ENCODE peak calls at places on chromosome 2, in ten cellular contexts. Q is heart right ventricle, L is neural progenitor cell, K is pancreas, W is body of pancreas, Z is AG04450, J is WTC11, R is endothelial cell, A is WERI-Rb-1, I is uterus. N is an unnamed sample.

GRCh38 chr2:39517102-39517436 is 80.0 kb upstream of the MAP4K3 start:
- DNase-seq in Q (no peak), L (no peak), K (no peak), W (no peak), Z (no peak), J (no peak), R (no peak), A (no peak), I (no peak), N (no peak)

GRCh38 chr2:139031722-139032121 is 251.5 kb upstream of the NXPH2 start:
- DNase-seq in Q (no peak), L (peak; percentile 19), K (no peak), W (no peak), Z (no peak), J (peak; percentile 32), R (peak; percentile 25), A (peak; percentile 55), I (no peak), N (peak; percentile 20)

GRCh38 chr2:5125017-5125730 is 567.0 kb upstream of the SOX11 start:
- DNase-seq in Q (no peak), L (peak; percentile 76), K (no peak), W (no peak), Z (no peak), J (no peak), R (no peak), A (no peak), I (no peak), N (no peak)

GRCh38 chr2:201194097-201194496 is 11.2 kb downstream of the CASP10 start:
- DNase-seq in Q (no peak), L (no peak), K (no peak), W (no peak), Z (no peak), J (no peak), R (no peak), A (no peak), I (no peak), N (no peak)

GRCh38 chr2:126513033-126513432 is 142.9 kb upstream of the GYPC start:
- DNase-seq in Q (no peak), L (no peak), K (no peak), W (no peak), Z (no peak), J (no peak), R (no peak), A (no peak), I (no peak), N (no peak)

GRCh38 chr2:190637903-190638618 is 10.8 kb upstream of the NAB1 start:
- DNase-seq in Q (peak; percentile 54), L (no peak), K (no peak), W (no peak), Z (no peak), J (no peak), R (no peak), A (no peak), I (peak; percentile 21), N (no peak)

GRCh38 chr2:41504532-41504931 is 543.3 kb upstream of the PKDCC start:
- DNase-seq in Q (no peak), L (no peak), K (no peak), W (no peak), Z (no peak), J (no peak), R (no peak), A (no peak), I (no peak), N (no peak)

GRCh38 chr2:121634354-121635307 is 14.6 kb downstream of the CLASP1 start:
- DNase-seq in Q (no peak), L (no peak), K (no peak), W (no peak), Z (no peak), J (no peak), R (no peak), A (no peak), I (no peak), N (no peak)

GRCh38 chr2:200615247-200615646 is 29.4 kb downstream of the AOX1 start:
- DNase-seq in Q (no peak), L (no peak), K (no peak), W (no peak), Z (peak; percentile 16), J (no peak), R (no peak), A (no peak), I (no peak), N (no peak)

DNA sequence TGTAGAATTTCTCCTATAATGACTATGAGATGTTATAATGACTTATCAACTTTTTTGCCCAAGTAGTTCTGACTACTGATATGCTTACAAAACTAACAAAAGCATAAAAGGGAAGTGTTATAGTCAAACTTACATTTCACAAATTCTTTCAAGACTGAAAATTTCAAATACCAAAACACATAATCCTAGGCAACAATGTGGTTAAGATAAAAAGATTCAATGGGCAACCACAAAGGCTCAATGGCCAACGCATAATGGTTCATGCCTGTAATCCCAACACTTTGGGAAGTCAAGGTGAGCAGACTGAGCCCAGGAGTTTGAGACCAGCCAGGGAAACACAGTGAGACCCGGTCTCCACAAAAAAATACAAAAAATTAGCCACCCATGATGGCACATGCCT is 135.7 kb downstream of the USP34 start:
- DNase-seq in Q (no peak), L (no peak), K (no peak), W (no peak), Z (no peak), J (no peak), R (no peak), A (no peak), I (no peak), N (no peak)
- TF ChIP-seq CTCF in Q (no peak), L (no peak), K (no peak), W (no peak), Z (no peak), J (no peak), R (no peak), A (no peak), I (no peak), N (no peak)

GRCh38 chr2:222778400-222778799 is 82.4 kb upstream of the ACSL3 start:
- DNase-seq in Q (no peak), L (no peak), K (no peak), W (no peak), Z (no peak), J (no peak), R (no peak), A (no peak), I (no peak), N (no peak)
- TF ChIP-seq CTCF in Q (no peak), L (no peak), K (no peak), W (no peak), Z (no peak), J (no peak), R (no peak), A (no peak), I (no peak), N (no peak)

DNA sequence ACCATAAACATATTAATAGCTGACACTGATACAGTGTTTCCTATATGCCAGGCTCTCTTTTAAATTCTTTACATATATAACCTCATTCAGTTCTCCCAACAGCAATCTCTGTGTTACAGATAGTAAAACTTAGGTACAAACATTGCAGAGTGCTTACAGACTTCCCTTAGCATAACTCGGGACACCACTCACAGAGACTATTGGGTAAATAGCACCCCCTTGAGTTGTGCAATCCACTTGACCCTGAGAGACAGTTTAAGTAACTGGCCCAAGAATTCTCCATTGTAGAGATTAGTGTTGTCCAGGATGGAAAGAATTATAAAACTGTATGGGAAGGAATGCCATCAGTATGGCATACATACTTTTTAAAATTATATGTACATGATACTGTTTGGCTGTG is 110.1 kb downstream of the POLE4 start:
- DNase-seq in Q (no peak), L (no peak), K (no peak), W (no peak), Z (no peak), J (no peak), R (no peak), A (no peak), I (no peak), N (no peak)
- TF ChIP-seq CTCF in Q (no peak), L (no peak), K (no peak), W (no peak), Z (peak; percentile 15), J (no peak), R (no peak), A (no peak), I (no peak), N (no peak)

GRCh38 chr2:8987413-8987812 is 16.1 kb downstream of the MBOAT2 start:
- DNase-seq in Q (no peak), L (no peak), K (no peak), W (no peak), Z (no peak), J (no peak), R (no peak), A (no peak), I (no peak), N (no peak)
- TF ChIP-seq CTCF in Q (no peak), L (no peak), K (no peak), W (no peak), Z (no peak), J (no peak), R (no peak), A (no peak), I (no peak), N (no peak)